ENCODE peak calls at places on chromosomes 16 and 17, in six cellular contexts. B, E, U, H, Y and N are unnamed samples.

GRCh38 chr17:30920282-30920681 is 1.5 kb upstream of the ADAP2 start:
- DNase-seq in H (no peak), B (no peak), Y (peak), U (peak), E (no peak), N (no peak)

GRCh38 chr16:17228708-17229055 is 242.1 kb downstream of the XYLT1 start:
- DNase-seq in E (no peak), H (no peak), B (no peak), U (no peak), Y (no peak), N (no peak)

GRCh38 chr16:177981-178676 is 1.6 kb downstream of the HBA1 start:
- DNase-seq in B (no peak), E (no peak), U (no peak), H (no peak), Y (no peak), N (no peak)

GRCh38 chr16:71917900-71918299 is 22.6 kb downstream of the IST1 start:
- DNase-seq in E (no peak), Y (no peak), U (no peak), B (no peak), H (no peak), N (no peak)

GRCh38 chr17:44904001-44904984 is 5.0 kb upstream of the EFTUD2 start:
- DNase-seq in Y (no peak), H (no peak), U (no peak), B (no peak), E (no peak), N (no peak)

GRCh38 chr16:31361201-31362110 is 6.5 kb downstream of the ITGAX start:
- DNase-seq in H (no peak), B (no peak), E (no peak), U (no peak), Y (no peak), N (no peak)

GRCh38 chr17:48626470-48627241 is 498 bp upstream of the HOXB9 start:
- DNase-seq in Y (no peak), H (peak), B (no peak), E (no peak), U (peak), N (no peak)

GRCh38 chr17:29930399-29931010 is 477 bp upstream of the SSH2 start:
- DNase-seq in H (peak), Y (peak), B (no peak), E (no peak), U (no peak), N (no peak)

GRCh38 chr16:3028716-3029319 is 5.0 kb downstream of the THOC6 start:
- DNase-seq in E (no peak), B (no peak), Y (no peak), U (no peak), H (no peak), N (no peak)

GRCh38 chr16:80718480-80719220 is 85.7 kb downstream of the CDYL2 start:
- DNase-seq in B (no peak), U (no peak), H (no peak), Y (no peak), E (no peak), N (no peak)

GRCh38 chr17:76710863-76711611 is at the start of gene MXRA7:
- DNase-seq in E (peak), H (peak), B (peak), Y (no peak), U (peak), N (peak)

GRCh38 chr17:76709077-76709950 is 1.5 kb downstream of the MXRA7 start:
- DNase-seq in U (peak), B (peak), Y (peak), E (peak), H (peak), N (peak)

GRCh38 chr17:76706817-76707216 is 3.9 kb downstream of the MXRA7 start:
- DNase-seq in Y (no peak), B (no peak), U (no peak), H (no peak), E (no peak), N (no peak)

GRCh38 chr17:76704799-76705198 is 6.0 kb downstream of the MXRA7 start:
- DNase-seq in H (no peak), E (no peak), Y (no peak), B (peak), U (no peak), N (no peak)

DNA sequence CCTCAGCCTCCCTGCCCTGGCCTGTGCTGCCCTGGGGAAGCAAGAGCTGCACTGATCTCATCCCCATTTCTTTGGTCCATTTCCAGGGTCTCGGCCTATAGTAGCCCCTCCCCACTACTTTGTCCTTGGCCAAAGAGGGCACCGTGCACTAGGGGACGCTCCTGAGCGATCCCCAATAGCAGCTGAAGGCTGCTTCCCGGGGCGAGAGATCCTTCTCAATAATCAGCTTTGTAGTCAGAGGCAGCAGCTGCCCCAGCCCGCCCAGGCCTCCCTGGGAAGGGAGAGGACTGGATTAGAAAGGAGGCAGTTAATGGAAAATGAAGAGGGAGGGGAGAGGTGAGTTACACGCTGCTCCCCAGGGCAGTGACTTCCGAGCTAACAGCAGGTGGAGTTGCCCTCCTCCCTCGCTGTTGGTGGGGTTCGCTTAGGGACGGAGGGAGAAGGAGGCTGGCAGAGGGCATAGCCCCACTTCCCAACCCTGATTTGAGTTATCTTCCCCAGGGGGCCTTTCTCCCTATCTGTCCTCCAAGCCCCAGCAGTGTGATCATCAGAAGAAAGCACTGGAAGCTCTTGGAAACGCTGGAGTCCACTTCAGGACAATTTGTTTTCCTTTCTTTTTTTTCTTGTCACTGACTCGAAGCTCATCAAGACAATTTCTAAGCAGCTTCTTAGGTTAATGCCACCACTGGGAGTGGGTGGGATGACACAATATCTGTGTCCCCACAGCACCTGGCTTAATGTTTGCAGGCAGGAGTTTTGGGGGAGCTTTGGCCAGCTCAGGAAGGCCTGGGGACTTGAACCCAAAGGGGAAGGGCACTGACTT is 2.6 kb downstream of the MXRA7 start:
- DNase-seq in B (peak), U (no peak), E (no peak), Y (peak), H (no peak), N (no peak)
- H3K27ac ChIP-seq in B (peak), U (no peak), E (peak), Y (no peak), H (peak), N (peak)

GRCh38 chr17:71656987-71657858 is 463.6 kb upstream of the SOX9 start:
- DNase-seq in Y (no peak), U (no peak), B (no peak), E (no peak), H (no peak), N (no peak)
- TF ChIP-seq EP300 in Y (no peak), U (no peak), B (no peak), E (no peak), H (no peak), N (no peak)

DNA sequence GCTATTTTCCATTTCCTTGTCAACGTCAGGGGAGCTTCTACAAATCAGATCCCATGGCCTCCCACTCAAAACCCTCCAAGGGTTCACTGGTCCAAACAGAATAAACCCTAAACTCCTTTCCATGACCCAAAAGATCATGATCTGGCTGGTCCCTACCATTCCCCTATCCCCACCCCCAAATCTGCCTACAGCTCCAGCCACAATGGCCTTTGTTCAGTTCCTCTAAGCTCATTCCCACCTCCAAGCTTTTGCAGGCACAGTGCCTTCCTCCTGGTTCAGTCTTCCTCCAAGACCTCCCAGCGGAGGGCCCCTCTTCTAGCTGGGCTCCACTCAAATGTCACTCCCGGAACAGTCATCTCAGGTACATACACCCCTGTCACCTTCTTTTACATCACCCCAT is 2.0 kb downstream of the GPRC5B start:
- DNase-seq in U (no peak), E (no peak), B (no peak), Y (no peak), H (no peak), N (no peak)
- H3K27ac ChIP-seq in U (no peak), E (peak), B (peak), Y (no peak), H (peak), N (peak)

GRCh38 chr17:63476857-63477470 is at the start of gene ACE:
- DNase-seq in B (no peak), Y (no peak), U (peak), H (peak), E (no peak), N (no peak)

GRCh38 chr17:63476494-63476856 is 386 bp upstream of the ACE start:
- DNase-seq in B (no peak), U (no peak), H (no peak), E (no peak), Y (no peak), N (no peak)

GRCh38 chr17:63474914-63475460 is 1.9 kb upstream of the ACE start:
- DNase-seq in H (no peak), Y (no peak), E (no peak), U (no peak), B (no peak), N (no peak)

GRCh38 chr17:63474174-63474913 is 2.5 kb upstream of the ACE start:
- DNase-seq in E (no peak), Y (no peak), U (no peak), B (no peak), H (peak), N (peak)

GRCh38 chr17:63475491-63476412 is 1.1 kb upstream of the ACE start:
- DNase-seq in E (no peak), H (no peak), Y (no peak), U (no peak), B (no peak), N (no peak)
- TF ChIP-seq EP300 in E (no peak), H (no peak), Y (no peak), U (no peak), B (no peak), N (no peak)

GRCh38 chr17:2264023-2264860 is 39.3 kb downstream of the SMG6 start:
- DNase-seq in B (no peak), U (no peak), E (no peak), Y (no peak), H (no peak), N (no peak)
- H3K27ac ChIP-seq in B (peak), U (no peak), E (peak), Y (no peak), H (peak), N (peak)

GRCh38 chr16:85704011-85704410 is 15.3 kb upstream of the GINS2 start:
- DNase-seq in U (no peak), E (no peak), Y (no peak), B (no peak), H (no peak), N (no peak)

GRCh38 chr16:85707528-85708095 is 18.9 kb upstream of the GINS2 start:
- DNase-seq in Y (no peak), U (no peak), E (no peak), H (peak), B (no peak), N (no peak)

GRCh38 chr16:85704900-85705846 is 16.4 kb upstream of the GINS2 start:
- DNase-seq in E (no peak), B (no peak), Y (no peak), U (no peak), H (no peak), N (no peak)

GRCh38 chr16:85708338-85708737 is 19.6 kb upstream of the GINS2 start:
- DNase-seq in Y (no peak), B (no peak), E (no peak), U (no peak), H (no peak), N (no peak)

DNA sequence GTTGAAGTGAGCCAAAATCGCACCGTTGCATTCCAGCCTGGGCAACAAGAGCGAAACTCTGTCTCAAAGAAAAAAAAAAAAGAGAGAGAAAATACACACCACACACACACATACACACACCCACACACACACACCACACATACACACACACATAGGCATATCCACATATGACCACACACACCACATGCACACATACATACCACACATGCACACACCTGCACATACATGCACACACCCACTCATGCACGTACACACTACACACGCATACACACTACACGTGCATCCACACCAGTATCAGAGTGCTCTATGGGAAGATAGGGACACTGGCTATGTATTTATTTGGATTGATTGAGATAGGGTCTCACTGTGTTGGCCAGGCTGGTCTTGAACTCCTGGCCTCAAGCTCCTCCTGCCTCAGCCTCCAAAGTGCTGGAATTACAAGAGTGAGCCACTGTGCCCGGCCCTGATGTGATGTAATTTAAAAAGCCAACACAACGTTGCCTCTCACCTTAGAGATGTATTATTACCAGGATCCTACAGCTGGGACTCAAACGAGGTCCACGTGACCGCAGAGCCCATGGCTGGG is 17.8 kb upstream of the GINS2 start:
- DNase-seq in H (no peak), U (no peak), B (no peak), E (no peak), Y (no peak), N (no peak)
- TF ChIP-seq EP300 in H (no peak), U (no peak), B (no peak), E (no peak), Y (no peak), N (no peak)

GRCh38 chr17:1904273-1905052 is 74.7 kb downstream of the RPA1 start:
- DNase-seq in B (no peak), E (no peak), H (no peak), U (no peak), Y (peak), N (no peak)

GRCh38 chr17:1906622-1907021 is 76.8 kb downstream of the RPA1 start:
- DNase-seq in Y (no peak), B (no peak), E (no peak), U (no peak), H (no peak), N (no peak)

GRCh38 chr17:1907216-1907631 is 77.4 kb downstream of the RPA1 start:
- DNase-seq in U (no peak), B (no peak), H (no peak), Y (no peak), E (no peak), N (no peak)

GRCh38 chr17:1907818-1908698 is 78.3 kb downstream of the RPA1 start:
- DNase-seq in B (no peak), U (no peak), H (no peak), Y (no peak), E (no peak), N (no peak)

DNA sequence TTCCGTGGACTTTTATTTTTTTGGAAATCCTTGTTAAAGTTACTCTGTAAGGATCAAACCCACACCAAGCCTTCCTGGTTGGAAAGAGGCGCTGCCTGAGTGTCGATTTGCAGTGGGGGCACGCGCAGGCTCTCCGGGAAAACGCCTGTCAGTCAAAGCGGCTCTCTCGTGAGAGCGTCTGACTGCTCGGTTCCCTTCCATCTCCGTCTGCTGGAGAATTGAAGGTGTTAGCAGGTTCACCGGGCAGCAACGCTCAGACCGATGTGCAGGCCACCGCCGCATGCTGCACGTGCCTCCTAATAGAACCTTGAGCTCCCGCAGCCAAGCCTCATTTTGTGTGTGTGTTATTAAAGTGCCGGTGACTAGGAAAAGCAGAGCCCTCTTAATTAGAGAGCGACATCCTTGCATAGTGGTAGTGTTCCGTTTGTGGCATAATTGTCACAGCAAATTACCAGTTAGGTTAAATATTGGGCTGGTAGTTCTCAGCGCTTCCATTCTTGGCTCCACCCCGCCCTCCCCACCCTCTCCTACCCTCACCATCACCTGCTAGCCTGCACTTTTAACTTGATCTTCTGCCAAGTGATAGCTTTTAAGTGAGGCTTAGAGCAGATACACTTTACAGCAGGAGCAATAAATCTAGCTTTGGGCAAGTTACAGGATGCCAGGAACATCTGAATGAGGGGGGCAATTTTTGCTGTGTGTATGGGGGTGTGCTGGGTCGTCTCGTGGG is 75.5 kb downstream of the RPA1 start:
- DNase-seq in B (no peak), H (no peak), Y (peak), U (no peak), E (no peak), N (no peak)
- H3K27ac ChIP-seq in B (no peak), H (no peak), Y (no peak), U (no peak), E (no peak), N (no peak)

GRCh38 chr16:84421081-84421937 is 53.0 kb downstream of the ATP2C2 start:
- DNase-seq in E (no peak), Y (no peak), H (no peak), B (no peak), U (no peak), N (no peak)
- TF ChIP-seq EP300 in E (no peak), Y (no peak), H (no peak), B (no peak), U (no peak), N (no peak)

GRCh38 chr17:17816831-17817551 is 19.8 kb downstream of the SREBF1 start:
- DNase-seq in H (no peak), U (no peak), Y (no peak), B (no peak), E (no peak), N (no peak)
- H3K27ac ChIP-seq in H (peak), U (no peak), Y (no peak), B (no peak), E (no peak), N (no peak)

GRCh38 chr17:35808962-35809854 is at the start of gene TAF15:
- DNase-seq in B (peak), U (peak), Y (peak), E (peak), H (peak), N (peak)

GRCh38 chr17:35807371-35808144 is 1.7 kb upstream of the TAF15 start:
- DNase-seq in E (no peak), Y (no peak), B (no peak), U (no peak), H (no peak), N (no peak)

GRCh38 chr17:35801583-35802224 is 6.3 kb upstream of the MMP28 start:
- DNase-seq in Y (no peak), B (peak), H (peak), E (peak), U (no peak), N (no peak)

GRCh38 chr17:35808240-35808961 is 883 bp upstream of the TAF15 start:
- DNase-seq in Y (no peak), U (no peak), H (no peak), B (no peak), E (no peak), N (no peak)

DNA sequence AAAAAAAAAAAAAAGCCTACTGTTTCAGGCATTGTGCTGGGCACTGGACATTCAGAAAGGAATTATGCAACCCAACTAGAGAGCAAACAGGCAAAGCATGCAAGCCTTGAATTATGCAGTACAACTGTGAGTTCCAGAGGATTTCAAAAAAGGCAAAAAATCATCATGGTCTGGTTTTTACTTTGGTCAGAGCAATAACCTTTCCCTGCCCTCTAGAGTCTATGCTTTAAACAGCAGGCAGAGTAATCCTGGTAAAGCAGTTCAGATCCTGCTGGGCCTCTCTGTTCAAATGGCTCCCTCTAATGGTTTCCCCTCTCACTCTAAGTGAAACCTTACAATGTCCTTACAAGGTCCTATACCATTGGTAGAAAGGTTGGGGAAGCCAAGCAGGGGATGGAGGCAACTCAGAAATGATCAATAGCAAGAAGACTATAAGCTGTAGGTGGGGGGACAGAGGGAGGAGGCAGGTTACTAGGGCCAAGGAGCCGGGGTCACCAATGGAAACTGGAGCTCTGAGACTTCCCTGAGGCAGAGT is 4.6 kb upstream of the TAF15 start:
- DNase-seq in Y (peak), H (peak), U (peak), E (peak), B (peak), N (no peak)
- TF ChIP-seq EP300 in Y (no peak), H (no peak), U (no peak), E (peak), B (no peak), N (no peak)